ENCODE peak calls at places on chromosomes 3 and 15, in six cellular contexts. B, J, X, D, F and Q are unnamed samples. For H3K9me3, the result is how much of the 10 kb centered on the place peaks cover.

GRCh38 chr3:120393252-120393651 is 44.1 kb upstream of the LRRC58 start:
- DNase-seq in D (no peak), B (no peak), X (no peak), F (no peak), J (no peak), Q (no peak)

GRCh38 chr3:42149537-42150426 is 58.6 kb downstream of the TRAK1 start:
- DNase-seq in F (no peak), B (no peak), X (no peak), D (no peak), J (no peak), Q (no peak)

GRCh38 chr3:51942603-51943450 is 664 bp downstream of the PARP3 start:
- DNase-seq in F (peak), X (no peak), J (peak), D (no peak), B (peak), Q (peak)

GRCh38 chr3:78186404-78186803 is 1146.5 kb downstream of the ROBO2 start:
- DNase-seq in X (peak), F (no peak), D (no peak), B (no peak), J (no peak), Q (no peak)

GRCh38 chr3:14772533-14773138 is 46.1 kb upstream of the FGD5 start:
- DNase-seq in F (no peak), B (no peak), X (no peak), J (no peak), D (no peak), Q (no peak)

GRCh38 chr3:64440498-64440897 is 215.2 kb upstream of the PRICKLE2 start:
- DNase-seq in D (no peak), F (no peak), J (peak), B (no peak), X (no peak), Q (peak)

GRCh38 chr3:11678735-11679134 is 35.0 kb upstream of the VGLL4 start:
- DNase-seq in F (no peak), J (peak), D (no peak), B (no peak), X (no peak), Q (peak)

GRCh38 chr3:153087595-153088566 is 74.1 kb upstream of the RAP2B start:
- DNase-seq in J (peak), B (no peak), F (no peak), D (no peak), X (no peak), Q (peak)

GRCh38 chr3:8988791-8989558 is 25.7 kb upstream of the RAD18 start:
- DNase-seq in J (no peak), D (no peak), F (no peak), X (no peak), B (no peak), Q (no peak)

GRCh38 chr3:132641837-132642538 is 17.6 kb downstream of the ACAD11 start:
- DNase-seq in B (peak), F (peak), X (peak), D (peak), J (no peak), Q (peak)

GRCh38 chr3:127961963-127962362 is 46.9 kb downstream of the KBTBD12 start:
- DNase-seq in F (no peak), B (no peak), D (no peak), X (no peak), J (peak), Q (no peak)

GRCh38 chr15:88716543-88717341 is 77.9 kb downstream of the ISG20 start:
- DNase-seq in B (no peak), D (no peak), X (no peak), J (no peak), F (no peak), Q (no peak)

GRCh38 chr3:148044141-148044540 is 635.0 kb downstream of the ZIC1 start:
- DNase-seq in X (no peak), B (no peak), J (no peak), D (no peak), F (no peak), Q (no peak)

GRCh38 chr15:36903922-36904479 is 196.3 kb downstream of the MEIS2 start:
- DNase-seq in D (no peak), F (no peak), B (no peak), X (no peak), J (peak), Q (peak)

GRCh38 chr3:159761377-159761776 is 227.3 kb upstream of the IL12A start:
- DNase-seq in B (peak), D (no peak), J (peak), F (no peak), X (no peak), Q (peak)

GRCh38 chr15:45116482-45117326 is 2.6 kb downstream of the DUOXA2 start:
- DNase-seq in X (peak), J (no peak), F (no peak), D (no peak), B (no peak), Q (no peak)

GRCh38 chr15:78315686-78316085 is 16.3 kb upstream of the SKIC8 start:
- DNase-seq in D (no peak), B (peak), X (peak), J (no peak), F (peak), Q (no peak)

GRCh38 chr15:88090406-88091085 is 166.0 kb downstream of the NTRK3 start:
- DNase-seq in J (no peak), F (no peak), D (no peak), B (no peak), X (no peak), Q (no peak)

GRCh38 chr15:76274226-76274625 is 37.0 kb downstream of the ETFA start:
- DNase-seq in X (no peak), D (no peak), J (peak), F (no peak), B (no peak), Q (peak)

GRCh38 chr3:58299839-58300516 is 6.1 kb upstream of the RPP14 start:
- DNase-seq in D (peak), X (peak), B (peak), J (no peak), F (no peak), Q (peak)

GRCh38 chr3:62982795-62983455 is 107.7 kb upstream of the CADPS start:
- DNase-seq in D (no peak), B (no peak), X (peak), F (no peak), J (no peak), Q (no peak)

GRCh38 chr3:136753112-136753939 is 1.1 kb upstream of the STAG1 start:
- DNase-seq in B (no peak), X (no peak), J (no peak), F (no peak), D (no peak), Q (peak)

GRCh38 chr3:193134895-193135294 is 106.1 kb upstream of the PLAAT1 start:
- DNase-seq in D (no peak), B (no peak), F (no peak), J (peak), X (no peak), Q (peak)

GRCh38 chr3:15779111-15779510 is 18.7 kb downstream of the ANKRD28 start:
- DNase-seq in F (no peak), J (no peak), B (no peak), D (no peak), X (no peak), Q (no peak)

GRCh38 chr15:72229076-72229946 is 1.7 kb downstream of the PKM start:
- DNase-seq in F (no peak), B (peak), J (peak), D (no peak), X (no peak), Q (peak)

GRCh38 chr3:44184319-44184953 is 57.2 kb upstream of the TOPAZ1 start:
- DNase-seq in X (peak), D (no peak), B (peak), F (no peak), J (no peak), Q (no peak)

GRCh38 chr3:78871048-78871447 is 896.8 kb downstream of the ROBO1 start:
- DNase-seq in D (no peak), J (peak), F (no peak), B (no peak), X (no peak), Q (no peak)

GRCh38 chr3:72346526-72346926 is 501.7 kb downstream of the SHQ1 start:
- DNase-seq in B (no peak), D (no peak), X (no peak), J (peak), F (no peak), Q (peak)

GRCh38 chr3:51799879-51800757 is 21.1 kb upstream of the IQCF6 start:
- DNase-seq in F (peak), J (peak), X (peak), B (peak), D (peak), Q (peak)

GRCh38 chr3:42655331-42655888 is 1.9 kb downstream of the ZBTB47 start:
- DNase-seq in F (no peak), X (peak), J (no peak), D (no peak), B (peak), Q (peak)

GRCh38 chr3:150626148-150626930 is 23.2 kb downstream of the SELENOT start:
- DNase-seq in X (no peak), J (no peak), D (no peak), F (no peak), B (no peak), Q (no peak)

GRCh38 chr15:64462492-64462891 is 2.1 kb downstream of the ZNF609 start:
- DNase-seq in B (no peak), D (no peak), F (no peak), X (no peak), J (no peak), Q (no peak)

GRCh38 chr15:64461577-64462162 is 1.3 kb downstream of the ZNF609 start:
- DNase-seq in F (peak), J (peak), D (peak), B (peak), X (peak), Q (peak)

GRCh38 chr15:64472161-64472560 is 11.8 kb downstream of the ZNF609 start:
- DNase-seq in B (no peak), D (no peak), J (no peak), X (no peak), F (no peak), Q (no peak)

GRCh38 chr15:64464271-64465005 is 4.1 kb downstream of the ZNF609 start:
- DNase-seq in X (no peak), D (no peak), J (peak), F (no peak), B (no peak), Q (peak)

DNA sequence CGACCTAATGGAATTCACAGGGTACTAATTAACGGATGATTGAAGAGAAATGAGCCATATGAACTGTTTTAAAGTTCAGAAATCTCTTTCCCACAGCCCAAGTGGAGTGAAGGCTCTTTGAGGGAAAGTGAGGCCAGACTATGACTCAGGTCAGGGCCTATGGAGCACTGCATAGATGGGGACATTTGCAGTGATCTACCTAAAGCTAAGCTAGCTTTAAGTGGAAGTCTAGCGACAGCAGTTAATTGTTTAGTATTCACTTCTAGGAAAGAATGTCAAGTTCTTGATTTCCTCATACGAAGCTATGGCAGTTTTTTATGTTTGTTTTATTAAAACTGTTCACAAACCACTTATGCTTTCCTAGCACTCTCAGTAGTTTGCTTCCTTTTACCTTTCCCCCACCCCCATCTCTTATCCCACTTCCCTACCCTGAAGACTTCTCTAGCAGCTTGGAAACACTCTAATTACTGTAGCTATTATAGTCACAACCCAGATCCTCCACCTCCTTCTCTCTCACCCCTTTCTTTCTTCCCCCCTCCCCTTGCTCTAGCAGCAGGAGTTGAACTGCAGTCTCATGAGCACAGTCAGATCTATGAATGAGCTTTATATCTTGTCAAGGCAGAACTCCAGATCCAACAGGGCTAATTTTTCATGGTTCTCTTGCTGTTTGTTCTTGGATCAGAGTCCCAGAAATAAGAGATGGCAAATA is 6.2 kb downstream of the ZNF609 start:
- DNase-seq in F (no peak), D (no peak), B (no peak), J (no peak), X (peak), Q (no peak)
- H3K4me2 ChIP-seq in F (peak), D (peak), B (peak), J (no peak), X (peak), Q (no peak)

GRCh38 chr3:134505485-134505884 is 19.6 kb downstream of the CEP63 start:
- DNase-seq in B (no peak), D (no peak), F (no peak), X (no peak), J (no peak), Q (no peak)
- H3K9me3 ChIP-seq in B (under half), D (under half), F (under half), X (under half), J (under half), Q (under half)

DNA sequence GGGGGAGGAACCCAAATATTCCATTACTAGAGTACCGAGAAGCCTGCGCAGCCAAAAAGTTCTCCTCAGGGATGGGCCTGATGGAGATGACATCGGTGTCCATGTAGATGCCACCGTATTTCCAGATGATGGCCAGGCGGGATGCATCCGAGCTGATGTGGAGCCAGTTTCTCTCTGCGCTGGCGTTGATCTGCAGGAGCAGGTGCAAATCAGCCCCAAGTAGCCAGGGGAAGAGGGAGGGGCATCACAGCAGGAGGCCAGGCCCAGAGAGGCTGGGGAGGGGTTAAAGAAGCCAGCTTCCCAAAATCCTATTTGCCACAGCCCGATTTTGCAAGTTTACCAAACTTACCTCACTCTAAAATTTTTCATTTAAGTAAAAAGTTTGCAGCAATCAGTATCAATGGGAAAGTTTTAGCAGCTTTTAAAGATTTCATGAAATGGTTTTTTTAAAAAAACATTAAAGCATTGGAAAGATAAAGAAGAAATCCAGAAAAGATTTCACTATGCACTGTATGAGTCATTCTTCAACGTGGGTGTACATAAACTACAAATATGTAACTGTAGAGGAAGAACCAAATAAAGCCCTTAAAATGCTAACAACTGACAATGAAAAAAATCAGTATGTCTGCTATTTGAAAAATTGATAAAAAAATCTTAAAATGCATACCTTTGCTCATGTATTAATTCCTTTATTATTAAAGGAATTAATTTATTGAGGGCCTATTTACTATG is 7.3 kb downstream of the A4GNT start:
- DNase-seq in F (no peak), X (no peak), J (peak), B (no peak), D (no peak), Q (peak)
- H3K4me2 ChIP-seq in F (no peak), X (no peak), J (peak), B (peak), D (no peak), Q (peak)

DNA sequence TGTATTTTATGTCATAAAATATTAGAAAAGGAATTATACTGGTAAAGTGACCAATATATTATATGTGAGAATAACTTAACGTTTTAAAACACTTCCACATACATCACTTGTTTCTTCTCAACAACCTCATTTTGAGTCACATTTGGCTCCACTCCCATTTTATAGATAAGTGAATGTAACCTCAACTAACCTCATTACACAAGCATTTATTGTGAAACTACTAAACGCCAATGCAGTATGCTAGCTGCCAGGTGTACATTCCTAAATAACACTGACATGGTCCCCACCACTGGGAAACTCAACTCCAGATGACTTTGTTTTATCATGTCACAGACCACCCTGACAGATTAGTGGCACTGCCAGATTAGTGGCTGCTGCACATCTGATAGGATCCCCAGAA is 249.7 kb upstream of the CNTN4 start:
- DNase-seq in F (no peak), B (no peak), J (no peak), X (no peak), D (no peak), Q (no peak)
- H3K9me3 ChIP-seq in F (under half), B (under half), J (under half), X (under half), D (under half), Q (under half)

DNA sequence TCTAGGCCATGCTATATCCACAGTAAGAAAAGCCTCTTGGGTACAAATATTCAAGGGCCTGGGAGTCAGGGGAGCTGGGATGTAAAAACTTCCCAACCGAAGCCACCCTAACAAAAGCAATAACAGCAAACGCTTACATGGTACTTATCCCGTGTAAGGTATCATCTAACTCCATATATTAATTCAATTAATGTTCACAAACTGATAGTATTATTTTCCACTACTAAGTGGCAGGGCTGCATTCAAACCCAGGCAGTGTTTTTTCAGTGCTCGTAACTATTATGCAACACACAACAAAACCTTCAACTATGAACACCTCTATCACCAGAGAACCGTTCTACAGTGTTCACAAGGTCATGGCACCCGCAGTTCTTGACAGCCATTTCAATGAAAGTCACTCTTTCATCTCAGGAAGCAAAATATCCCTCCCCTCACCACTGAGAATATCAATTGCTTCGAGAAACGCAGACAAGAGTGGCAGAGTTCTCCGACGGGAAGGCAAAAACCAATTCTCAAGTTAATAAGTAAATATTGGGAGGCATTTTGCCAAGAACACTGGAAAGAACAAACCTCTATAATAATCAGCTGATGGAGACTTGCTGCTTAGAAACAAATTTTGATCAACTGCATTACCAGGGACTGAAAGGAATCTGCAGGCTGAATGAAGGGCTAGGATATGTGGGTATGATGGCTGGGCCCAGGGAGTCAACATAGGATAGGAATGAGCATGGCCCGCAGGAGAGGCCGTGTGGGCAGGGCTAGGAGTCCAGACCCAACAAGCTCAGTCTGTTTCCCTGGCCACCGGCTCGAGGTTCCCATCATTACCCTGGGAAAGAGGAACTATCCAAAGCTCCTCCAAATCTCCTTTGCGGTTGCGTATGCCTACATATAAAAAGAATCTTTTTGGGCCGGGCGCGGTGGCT is 72.3 kb downstream of the XXYLT1 start:
- DNase-seq in J (no peak), B (no peak), D (no peak), F (no peak), X (no peak), Q (no peak)
- H3K4me2 ChIP-seq in J (peak), B (peak), D (no peak), F (no peak), X (no peak), Q (no peak)

DNA sequence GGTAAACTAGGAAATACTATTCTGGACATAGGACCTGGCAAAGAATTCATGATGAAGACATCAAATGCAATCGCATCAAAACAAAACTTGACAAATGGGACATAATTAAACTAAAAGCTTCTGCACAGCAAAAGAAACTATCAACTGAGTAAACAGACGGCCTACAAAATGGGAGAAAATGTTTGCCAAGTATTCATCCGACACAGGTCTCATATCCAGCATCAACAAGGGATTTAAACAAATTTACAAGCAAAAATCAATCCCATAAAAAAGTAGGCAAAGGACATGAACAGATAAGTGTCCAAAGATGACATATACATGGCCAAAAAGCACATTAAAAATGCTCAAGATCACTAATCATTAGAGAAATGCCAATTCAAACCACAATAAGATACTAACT is 1088.9 kb downstream of the NAALADL2 start:
- DNase-seq in X (no peak), F (no peak), J (no peak), D (no peak), B (no peak), Q (no peak)
- H3K9me3 ChIP-seq in X (under half), F (under half), J (under half), D (under half), B (under half), Q (under half)

GRCh38 chr3:129888739-129889138 is 4.8 kb downstream of the TMCC1 start:
- DNase-seq in B (no peak), X (no peak), F (no peak), J (peak), D (no peak), Q (peak)
- H3K4me2 ChIP-seq in B (peak), X (no peak), F (no peak), J (peak), D (no peak), Q (no peak)

GRCh38 chr3:142288032-142288638 is 62.8 kb upstream of the GK5 start:
- DNase-seq in D (peak), B (no peak), F (no peak), J (no peak), X (peak), Q (no peak)
- H3K9me3 ChIP-seq in D (under half), B (under half), F (under half), J (under half), X (under half), Q (under half)